ENCODE peak calls at places on chromosome 5, in seven cellular contexts. D is RWPE1; C is activated CD8-positive, alpha-beta T cell treated with anti-CD3 and anti-CD28 coated beads for 36 hours; I is naive thymus-derived CD4-positive, alpha-beta T cell; V is adipocyte; L is Calu3; E is lower lobe of right lung. W is an unnamed sample.

GRCh38 chr5:81310402-81311063 is 9.1 kb downstream of the ZCCHC9 start:
- DNase-seq in L (no peak), C (no peak), V (no peak), D (no peak), E (no peak), I (no peak), W (no peak)

GRCh38 chr5:50889790-50890189 is 223.4 kb downstream of the PARP8 start:
- DNase-seq in D (no peak), L (no peak), I (no peak), C (no peak), E (no peak), V (no peak), W (no peak)

GRCh38 chr5:161544350-161544765 is 2.2 kb downstream of the GABRB2 start:
- DNase-seq in V (peak), C (peak), E (no peak), L (peak), I (no peak), D (peak), W (peak)

GRCh38 chr5:91264311-91265051 is 118.6 kb downstream of the ARRDC3 start:
- DNase-seq in D (no peak), C (no peak), L (no peak), I (no peak), E (no peak), V (no peak), W (no peak)

GRCh38 chr5:153542536-153542935 is 52.1 kb downstream of the GRIA1 start:
- DNase-seq in C (no peak), L (no peak), E (no peak), D (no peak), V (no peak), I (no peak), W (no peak)

GRCh38 chr5:147559725-147560124 is 49.9 kb upstream of the DPYSL3 start:
- DNase-seq in I (no peak), D (no peak), L (no peak), V (peak), E (no peak), C (no peak), W (no peak)

GRCh38 chr5:142475102-142475501 is 150.3 kb upstream of the SPRY4 start:
- DNase-seq in V (peak), L (no peak), C (no peak), E (no peak), D (peak), I (no peak), W (no peak)

GRCh38 chr5:172678902-172679301 is 37.8 kb downstream of the NEURL1B start:
- DNase-seq in V (no peak), D (no peak), L (no peak), C (no peak), I (no peak), E (no peak), W (no peak)

GRCh38 chr5:148972958-148973357 is 89.9 kb downstream of the SH3TC2 start:
- DNase-seq in L (peak), V (peak), C (no peak), E (no peak), D (peak), I (no peak), W (peak)

GRCh38 chr5:175385691-175386360 is 58.2 kb downstream of the DRD1 start:
- DNase-seq in C (no peak), V (no peak), L (no peak), D (no peak), I (no peak), E (no peak), W (no peak)

GRCh38 chr5:74421365-74421764 is 219.2 kb downstream of the ENC1 start:
- DNase-seq in D (no peak), L (no peak), I (no peak), C (no peak), E (no peak), V (no peak), W (no peak)

GRCh38 chr5:132209131-132209530 is 18.5 kb downstream of the P4HA2 start:
- DNase-seq in I (no peak), L (no peak), C (no peak), D (no peak), E (no peak), V (no peak), W (no peak)

GRCh38 chr5:110925398-110925797 is 146.1 kb upstream of the TSLP start:
- DNase-seq in I (no peak), V (peak), D (peak), E (no peak), C (no peak), L (no peak), W (no peak)

GRCh38 chr5:40291338-40291737 is 388.4 kb upstream of the PTGER4 start:
- DNase-seq in L (no peak), V (peak), D (peak), C (no peak), I (no peak), E (no peak), W (no peak)

GRCh38 chr5:68074048-68074632 is 141.4 kb upstream of the PIK3R1 start:
- DNase-seq in L (peak), V (peak), I (no peak), E (no peak), C (no peak), D (peak), W (no peak)

GRCh38 chr5:67400752-67401151 is 204.2 kb upstream of the CD180 start:
- DNase-seq in E (no peak), V (peak), I (no peak), L (no peak), D (no peak), C (no peak), W (no peak)

GRCh38 chr5:6188344-6188743 is 190.0 kb downstream of the MED10 start:
- DNase-seq in V (no peak), C (no peak), I (no peak), E (no peak), D (no peak), L (no peak), W (no peak)

GRCh38 chr5:159184858-159185381 is 24.4 kb downstream of the RNF145 start:
- DNase-seq in I (no peak), C (peak), L (peak), D (no peak), E (no peak), V (peak), W (no peak)

GRCh38 chr5:106489004-106489403 is 1181.7 kb downstream of the EFNA5 start:
- DNase-seq in D (no peak), I (no peak), V (peak), C (no peak), L (no peak), E (no peak), W (no peak)

W was measured in LoVo.